ENCODE peak calls at places on chromosomes 4 and X, in four cellular contexts. N, L, J and S are unnamed samples.

GRCh38 chr4:70666369-70666768 is at the start of gene JCHAIN:
- DNase-seq in N (no peak), J (no peak), L (no peak), S (no peak)

GRCh38 chr4:176654565-176655216 is 138.0 kb downstream of the VEGFC start:
- DNase-seq in N (no peak), J (no peak), L (no peak), S (no peak)

GRCh38 chrX:23901065-23901464 is 6.7 kb downstream of the APOO start:
- DNase-seq in L (no peak), J (no peak), N (peak; percentile 86), S (no peak)

GRCh38 chr4:139528377-139529005 is 27.5 kb downstream of the SETD7 start:
- DNase-seq in J (peak; percentile 29), N (peak; percentile 93), L (no peak), S (peak; percentile 62)

GRCh38 chrX:135009838-135010237 is 12.5 kb downstream of the RTL8B start:
- DNase-seq in N (no peak), L (no peak), J (no peak), S (no peak)

GRCh38 chr4:101031971-101032370 is 315.4 kb downstream of the PPP3CA start:
- DNase-seq in J (no peak), N (no peak), L (no peak), S (no peak)

GRCh38 chr4:123397276-123398150 is 918 bp downstream of the SPRY1 start:
- DNase-seq in N (peak; percentile 86), J (peak; percentile 75), L (peak; percentile 65), S (peak; percentile 64)

GRCh38 chr4:110878413-110878812 is 255.5 kb upstream of the PITX2 start:
- DNase-seq in N (no peak), J (no peak), L (no peak), S (no peak)

GRCh38 chr4:128295255-128295654 is 7.6 kb upstream of the PGRMC2 start:
- DNase-seq in J (no peak), L (no peak), N (no peak), S (no peak)

GRCh38 chrX:110317079-110317819 is 636 bp downstream of the AMMECR1 start:
- DNase-seq in J (peak; percentile 35), L (peak; percentile 55), N (peak; percentile 50), S (peak; percentile 17)

GRCh38 chr4:115803825-115804224 is 690.4 kb upstream of the NDST4 start:
- DNase-seq in J (no peak), N (no peak), L (no peak), S (no peak)

DNA sequence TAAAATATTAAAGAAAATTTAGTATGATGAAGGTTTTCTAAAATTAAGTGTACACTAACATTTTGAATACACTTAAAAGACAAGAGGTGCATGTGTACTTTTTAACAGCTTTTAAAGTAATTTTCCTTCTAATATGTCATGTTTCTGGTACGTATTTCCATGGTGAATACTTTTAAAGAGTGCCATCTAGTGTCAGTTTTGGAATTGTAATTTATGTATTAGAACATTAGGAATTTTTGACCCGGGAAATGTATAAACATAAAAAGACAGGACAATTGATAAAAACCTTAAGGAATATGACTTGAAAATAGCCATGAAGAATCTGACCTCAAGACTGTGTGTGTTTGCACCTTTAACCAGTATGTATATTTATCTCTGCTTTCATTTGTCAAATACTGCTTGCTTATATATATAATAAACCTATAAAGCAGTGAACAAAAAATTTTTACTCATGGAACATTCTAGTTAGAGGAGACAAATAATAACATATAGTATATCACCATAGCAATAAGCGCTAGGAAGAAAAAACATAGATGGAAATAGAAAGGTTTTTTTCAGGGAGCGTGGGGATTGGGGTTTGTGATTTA is 7.2 kb downstream of the GSTCD start:
- DNase-seq in L (peak; percentile 17), N (peak; percentile 45), J (no peak), S (no peak)
- TF ChIP-seq CTCF in L (peak; percentile 74), N (no peak), J (peak; percentile 38), S (peak; percentile 44)

DNA sequence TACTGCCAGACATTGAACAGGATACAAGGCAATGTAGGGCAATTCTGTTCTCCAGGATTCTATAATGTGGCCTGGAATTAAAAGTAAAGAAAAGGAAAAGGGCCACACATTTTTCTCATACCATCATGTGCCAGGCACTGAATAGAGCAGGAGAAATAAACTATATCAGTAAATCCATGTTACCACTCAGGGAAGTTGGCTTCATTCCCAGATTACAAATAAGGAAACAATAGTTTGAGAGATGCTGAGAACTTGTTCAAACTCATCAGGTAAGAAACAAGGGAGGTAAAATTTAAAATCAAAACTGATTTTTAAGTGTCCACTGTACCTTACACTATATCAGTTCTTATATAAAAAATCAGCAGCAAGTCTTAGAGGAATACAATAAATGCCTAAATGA is 645.0 kb upstream of the ATOH1 start:
- DNase-seq in J (no peak), L (no peak), N (no peak), S (no peak)
- TF ChIP-seq CTCF in J (no peak), L (no peak), N (no peak), S (no peak)

GRCh38 chr4:186876961-186877626 is 153.4 kb upstream of the FAT1 start:
- DNase-seq in N (no peak), J (no peak), L (no peak), S (no peak)

DNA sequence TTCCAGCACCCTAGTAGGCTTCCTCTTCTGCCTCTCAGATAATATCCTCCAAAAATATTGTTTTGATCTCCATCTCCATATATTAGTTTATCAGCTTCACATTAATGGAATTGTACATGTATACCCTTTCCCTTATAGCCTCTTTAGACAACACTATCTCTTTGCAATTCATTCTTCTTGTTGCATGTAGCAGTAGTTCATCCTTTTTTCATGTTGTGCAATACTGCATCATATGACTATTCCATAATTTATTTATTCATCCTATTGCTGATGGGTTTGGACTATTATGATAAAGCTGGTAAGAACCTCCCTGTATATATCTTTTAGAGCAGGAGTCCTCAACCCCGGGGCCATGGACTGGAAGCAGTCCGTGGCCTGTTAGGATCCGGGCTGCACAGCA is 148.2 kb upstream of the FAT1 start:
- DNase-seq in J (no peak), N (no peak), L (no peak), S (no peak)
- TF ChIP-seq CTCF in J (no peak), N (no peak), L (no peak), S (no peak)

GRCh38 chr4:186131935-186132334 is 27.4 kb downstream of the FAM149A start:
- DNase-seq in L (no peak), J (no peak), N (no peak), S (no peak)

GRCh38 chr4:186134254-186134653 is 29.8 kb downstream of the FAM149A start:
- DNase-seq in L (no peak), J (no peak), N (peak; percentile 9), S (peak; percentile 20)

GRCh38 chr4:186128842-186129241 is 24.3 kb downstream of the FAM149A start:
- DNase-seq in N (no peak), L (no peak), J (no peak), S (no peak)

GRCh38 chr4:186137193-186137792 is 32.8 kb downstream of the FAM149A start:
- DNase-seq in N (peak; percentile 21), L (peak; percentile 55), J (no peak), S (no peak)

GRCh38 chr4:186132577-186133277 is 28.2 kb downstream of the FAM149A start:
- DNase-seq in N (peak; percentile 11), J (no peak), L (no peak), S (no peak)
- TF ChIP-seq CTCF in N (no peak), J (no peak), L (peak; percentile 40), S (no peak)

DNA sequence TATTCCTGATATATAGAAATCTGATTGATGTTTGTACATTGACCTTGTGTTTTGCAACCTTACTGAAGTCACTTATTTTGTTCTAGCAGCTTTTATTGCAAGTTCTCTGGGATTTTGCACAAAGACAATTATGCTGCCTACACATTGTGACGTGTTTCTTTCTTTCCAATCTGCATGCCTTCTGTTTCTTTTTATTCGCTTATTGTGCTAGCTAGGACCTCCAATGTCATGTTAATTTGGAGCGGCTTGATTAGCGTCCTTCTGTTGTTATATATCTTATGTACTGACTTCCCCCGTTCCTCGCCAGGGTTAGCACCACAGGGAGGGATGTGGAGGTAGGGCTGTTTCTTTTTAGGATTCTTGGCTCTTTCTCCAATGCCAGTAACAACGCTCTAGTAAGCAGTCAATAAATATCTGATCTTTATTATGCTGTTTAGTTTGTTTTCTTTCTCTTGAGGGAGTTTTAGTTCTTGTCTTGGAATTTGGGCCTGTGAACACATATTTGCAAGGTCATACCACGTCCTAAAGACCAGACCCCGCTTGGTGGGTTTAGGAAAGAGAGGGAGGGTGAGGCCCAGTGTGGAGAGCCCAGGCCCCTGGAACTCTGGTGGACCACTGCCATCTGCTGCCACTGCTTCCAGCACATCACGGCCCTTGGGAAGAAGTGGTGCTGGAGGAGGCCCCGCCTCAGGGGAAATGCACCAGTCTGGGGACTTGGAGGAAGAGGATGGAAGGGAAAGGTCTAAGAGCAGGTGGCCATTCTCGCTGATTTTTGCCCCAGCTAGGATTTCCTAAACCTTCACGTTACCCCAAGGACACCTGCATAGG is 129.1 kb downstream of the TRIML1 start:
- DNase-seq in L (no peak), N (no peak), J (no peak), S (no peak)
- TF ChIP-seq CTCF in L (no peak), N (no peak), J (no peak), S (no peak)

GRCh38 chrX:81489987-81490386 is 288.1 kb downstream of the SH3BGRL start:
- DNase-seq in J (no peak), L (no peak), N (peak; percentile 2), S (no peak)
- TF ChIP-seq CTCF in J (no peak), L (peak; percentile 55), N (no peak), S (no peak)

DNA sequence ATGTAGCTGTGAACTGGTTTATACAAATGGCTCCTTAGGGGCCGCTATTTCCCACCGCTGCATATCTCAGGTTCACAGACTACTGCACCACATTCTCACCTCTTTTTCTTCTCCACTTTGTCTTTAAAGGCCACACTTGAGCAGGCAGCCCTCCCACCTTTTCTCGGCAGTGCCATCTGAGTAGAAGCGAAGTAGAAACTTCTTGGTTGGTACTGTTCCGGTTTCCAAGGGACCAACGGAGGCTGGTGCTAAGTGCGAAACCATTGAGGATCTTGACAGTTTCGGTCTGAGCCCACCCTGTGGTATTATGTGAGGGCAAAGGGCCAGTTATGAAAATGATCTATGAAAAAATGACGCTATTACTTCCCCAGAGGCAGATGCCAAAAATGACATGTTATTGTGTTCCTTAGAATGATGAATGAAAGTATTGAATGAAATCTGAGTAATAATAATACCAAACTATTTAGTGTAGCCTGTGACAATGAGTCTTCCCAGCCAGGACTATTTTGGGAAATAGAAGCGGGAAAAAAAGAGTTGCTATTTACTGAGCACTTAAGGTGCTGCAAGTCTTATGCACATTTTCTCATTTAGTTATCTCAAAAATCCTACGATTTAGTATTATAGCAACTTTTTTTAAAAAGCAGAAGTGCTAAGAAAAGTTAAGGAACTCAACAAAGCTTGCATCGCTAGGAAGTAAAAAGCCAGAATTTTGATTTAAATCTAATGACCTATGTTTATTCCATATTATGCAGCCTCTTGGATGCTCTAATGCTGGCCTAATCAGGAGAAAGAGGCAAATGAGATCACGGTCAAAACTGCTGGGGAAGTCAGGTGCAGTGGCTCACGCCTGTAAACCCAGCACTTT is 29.6 kb upstream of the CHRNA9 start:
- DNase-seq in N (no peak), J (no peak), L (no peak), S (peak; percentile 44)
- TF ChIP-seq CTCF in N (no peak), J (no peak), L (no peak), S (no peak)